ENCODE peak calls at places on chromosomes 5 and 9, in six cellular contexts. V is upper lobe of right lung, F is IMR-90, L is OCI-LY7, O is A673, U is SK-N-SH. W is an unnamed sample.

GRCh38 chr9:89312154-89312616 is 1.2 kb downstream of the CKS2 start:
- DNase-seq in V (no peak), U (peak), O (peak), L (peak), F (no peak), W (no peak)

GRCh38 chr5:88925692-88926490 is 42.9 kb upstream of the MEF2C start:
- DNase-seq in L (no peak), F (peak), V (no peak), O (no peak), U (no peak), W (no peak)

GRCh38 chr5:154366353-154366752 is 79.4 kb upstream of the SAP30L start:
- DNase-seq in V (no peak), U (no peak), L (no peak), F (peak), O (no peak), W (no peak)

GRCh38 chr9:132671620-132672412 is 1.6 kb downstream of the GTF3C4 start:
- DNase-seq in V (no peak), F (peak), O (no peak), L (no peak), U (no peak), W (no peak)

GRCh38 chr9:13267743-13268142 is 11.7 kb downstream of the MPDZ start:
- DNase-seq in U (no peak), F (peak), O (peak), L (no peak), V (no peak), W (no peak)

GRCh38 chr5:83364322-83365299 is 106.9 kb upstream of the VCAN start:
- DNase-seq in F (no peak), L (no peak), O (no peak), V (no peak), U (no peak), W (no peak)

GRCh38 chr5:38420691-38421395 is 135.6 kb downstream of the LIFR start:
- DNase-seq in L (peak), U (peak), V (no peak), O (peak), F (peak), W (no peak)

GRCh38 chr5:132770476-132771159 is 6.4 kb downstream of the SEPTIN8 start:
- DNase-seq in O (no peak), V (no peak), U (no peak), L (no peak), F (no peak), W (peak)

GRCh38 chr5:181198905-181199519 is 6.0 kb downstream of the TRIM7 start:
- DNase-seq in U (no peak), O (no peak), F (no peak), L (no peak), V (no peak), W (no peak)

GRCh38 chr9:116286287-116286686 is 132.7 kb downstream of the PAPPA start:
- DNase-seq in U (no peak), F (no peak), V (no peak), L (no peak), O (peak), W (no peak)

GRCh38 chr5:37839441-37840035 is 303 bp downstream of the GDNF start:
- DNase-seq in U (peak), F (peak), L (no peak), V (peak), O (peak), W (no peak)

GRCh38 chr9:129889936-129890717 is 54.9 kb downstream of the USP20 start:
- DNase-seq in L (no peak), V (peak), U (no peak), O (no peak), F (no peak), W (no peak)

GRCh38 chr9:134661791-134662142 is 20.2 kb downstream of the COL5A1 start:
- DNase-seq in U (peak), V (peak), F (peak), L (no peak), O (no peak), W (no peak)

GRCh38 chr5:118405650-118406061 is 582.7 kb downstream of the DTWD2 start:
- DNase-seq in V (peak), F (no peak), O (peak), L (no peak), U (no peak), W (no peak)

GRCh38 chr9:132910376-132910775 is 31.7 kb downstream of the SPACA9 start:
- DNase-seq in L (no peak), O (no peak), V (no peak), F (no peak), U (no peak), W (no peak)

GRCh38 chr9:82552784-82553183 is 510.2 kb downstream of the RASEF start:
- DNase-seq in F (no peak), L (no peak), V (no peak), O (no peak), U (no peak), W (no peak)

GRCh38 chr9:87610200-87611155 is 112.8 kb downstream of the DAPK1 start:
- DNase-seq in U (no peak), F (peak), L (no peak), O (no peak), V (no peak), W (peak)

GRCh38 chr5:150140830-150141229 is 14.8 kb downstream of the PDGFRB start:
- DNase-seq in L (no peak), F (peak), U (peak), V (no peak), O (no peak), W (no peak)

GRCh38 chr9:15299374-15299939 is 7.6 kb downstream of the TTC39B start:
- DNase-seq in V (no peak), F (no peak), O (no peak), L (peak), U (no peak), W (no peak)

GRCh38 chr9:104815851-104816565 is 52.1 kb downstream of the NIPSNAP3B start:
- DNase-seq in O (no peak), F (no peak), L (no peak), U (no peak), V (no peak), W (no peak)

GRCh38 chr5:113232246-113232645 is 202.5 kb downstream of the TSSK1B start:
- DNase-seq in V (no peak), U (no peak), O (no peak), L (no peak), F (no peak), W (no peak)

GRCh38 chr5:73496984-73497457 is 1.2 kb upstream of the BTF3 start:
- DNase-seq in F (peak), U (peak), O (peak), V (no peak), L (peak), W (no peak)

GRCh38 chr9:126378761-126379160 is 52.1 kb downstream of the MVB12B start:
- DNase-seq in L (no peak), O (no peak), F (no peak), V (no peak), U (no peak), W (no peak)

GRCh38 chr9:126502417-126503332 is 111.1 kb upstream of the LMX1B start:
- DNase-seq in V (no peak), F (no peak), L (no peak), U (no peak), O (no peak), W (no peak)

GRCh38 chr9:34579819-34580185 is 9.7 kb downstream of the CNTFR start:
- DNase-seq in U (no peak), L (no peak), O (no peak), F (no peak), V (no peak), W (no peak)

GRCh38 chr5:15774632-15775031 is 274.7 kb downstream of the FBXL7 start:
- DNase-seq in O (no peak), F (no peak), L (no peak), U (no peak), V (no peak), W (no peak)

GRCh38 chr5:77957931-77958476 is 181.9 kb upstream of the TBCA start:
- DNase-seq in O (peak), U (no peak), V (no peak), L (no peak), F (no peak), W (no peak)
- TF ChIP-seq CTCF in O (no peak), U (no peak), V (no peak), L (no peak), F (no peak), W (no peak)

DNA sequence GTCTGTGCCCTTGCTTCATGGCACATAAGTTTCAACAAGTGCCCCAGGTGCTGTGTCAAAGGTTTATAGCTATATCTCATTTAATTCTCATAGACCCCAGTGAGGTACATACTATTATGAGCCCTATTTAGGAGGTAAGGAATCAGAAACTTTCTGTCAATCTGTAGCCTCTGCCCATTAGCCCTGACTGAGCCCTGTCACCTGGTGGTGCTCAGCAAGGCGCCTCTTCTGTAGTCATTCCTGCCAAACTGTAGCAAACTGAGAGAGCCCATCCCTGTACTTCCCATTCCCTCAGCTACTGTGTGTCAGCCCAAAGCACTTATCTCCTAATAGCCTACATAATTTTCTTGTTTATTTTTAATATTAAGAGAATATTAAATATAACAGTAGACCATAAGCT is 46.5 kb upstream of the FOXI1 start:
- DNase-seq in F (no peak), V (no peak), U (no peak), O (no peak), L (no peak), W (no peak)
- H3K4me3 ChIP-seq in F (no peak), V (no peak), U (no peak), O (no peak), L (no peak), W (no peak)

DNA sequence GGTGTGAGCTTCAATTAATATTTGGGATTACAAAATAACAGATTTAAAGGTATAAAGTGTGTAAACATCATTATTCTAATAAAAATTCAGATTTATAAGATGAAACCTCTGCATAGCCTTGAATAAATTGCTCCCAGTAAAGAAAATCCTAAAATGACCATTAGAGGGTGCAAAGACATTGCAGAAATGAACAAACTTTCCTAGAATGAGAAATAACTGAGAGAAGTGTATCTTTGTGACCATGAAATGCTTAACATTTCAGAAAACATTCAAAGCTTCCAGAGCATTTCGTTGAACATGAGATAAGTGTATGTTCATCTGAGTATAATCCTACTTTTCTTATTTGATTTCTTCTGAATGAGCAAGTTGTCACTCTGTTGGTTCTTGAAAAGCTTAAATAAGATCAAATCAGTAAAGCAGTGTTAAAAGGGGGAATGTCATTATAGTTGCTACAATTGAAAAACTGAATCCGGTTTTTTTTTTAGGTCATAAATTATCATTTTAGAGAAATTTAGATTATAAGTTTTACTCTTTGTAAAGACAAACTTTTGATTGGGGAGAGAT is 24.7 kb upstream of the NUDT12 start:
- DNase-seq in V (no peak), U (peak), O (peak), F (peak), L (no peak), W (no peak)
- TF ChIP-seq CTCF in V (peak), U (peak), O (peak), F (peak), L (peak), W (no peak)

DNA sequence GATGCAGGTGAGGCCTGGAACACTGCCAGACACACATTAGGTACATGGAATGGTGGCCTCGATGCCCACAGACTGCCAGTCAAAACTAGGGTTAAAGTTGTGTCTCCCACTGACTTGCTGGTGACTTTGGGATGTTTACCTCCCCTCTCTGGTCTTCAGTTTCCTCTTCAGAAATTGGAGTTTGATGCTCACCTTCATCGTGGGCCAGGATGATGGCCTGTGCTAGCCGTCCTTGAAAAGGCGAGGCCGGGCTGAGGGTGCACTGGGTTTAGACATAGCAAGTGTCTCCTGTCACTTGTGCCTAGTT is 49.0 kb upstream of the FOXE1 start:
- DNase-seq in V (no peak), U (no peak), O (no peak), L (no peak), F (no peak), W (no peak)
- H3K4me3 ChIP-seq in V (peak), U (no peak), O (peak), L (peak), F (no peak), W (peak)

DNA sequence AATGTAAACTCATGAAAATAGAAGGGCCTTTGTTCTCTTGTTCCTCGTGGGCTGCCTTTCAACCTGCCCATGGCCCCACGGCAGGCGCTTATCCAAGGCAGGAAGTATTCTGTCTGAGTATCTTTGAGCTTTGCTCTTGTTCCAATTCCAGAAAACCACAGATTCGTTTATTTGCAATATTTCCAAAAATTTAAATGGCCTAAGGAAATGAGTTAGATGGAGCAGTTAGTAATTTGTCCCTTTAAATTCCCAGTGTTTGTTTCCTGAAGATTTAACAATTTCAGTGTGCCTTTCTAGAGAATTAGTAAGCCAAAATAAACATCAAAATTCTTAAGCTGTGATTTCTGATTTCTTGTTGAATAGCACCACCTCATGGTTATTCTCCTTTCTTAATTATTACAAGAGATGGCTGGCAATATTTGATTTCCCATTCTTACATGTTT is 299.4 kb upstream of the RASA1 start:
- DNase-seq in U (peak), F (peak), O (peak), L (peak), V (no peak), W (no peak)
- TF ChIP-seq CTCF in U (peak), F (peak), O (peak), L (peak), V (peak), W (no peak)

GRCh38 chr5:159972538-159973362 is 36.2 kb upstream of the TTC1 start:
- DNase-seq in L (no peak), O (no peak), V (no peak), F (no peak), U (peak), W (no peak)
- H3K4me3 ChIP-seq in L (no peak), O (no peak), V (no peak), F (no peak), U (no peak), W (peak)

W was measured in coronary artery.